ENCODE peak calls at places on chromosomes 13 and 19, in nine cellular contexts. O is mesendoderm; N is endodermal cell; I is transverse colon; J is OCI-LY7; A is substantia nigra; T is H1; G is CD8-positive, alpha-beta memory T cell; H is PC-3. R is an unnamed sample.

GRCh38 chr13:43307221-43307920 is 284.0 kb downstream of the DNAJC15 start:
- DNase-seq in O (peak; percentile 33), N (no peak), I (no peak), J (no peak), A (no peak), T (no peak), G (no peak), H (no peak), R (no peak)

GRCh38 chr13:48528720-48529119 is 4.2 kb downstream of the RCBTB2 start:
- DNase-seq in O (no peak), N (no peak), I (no peak), J (no peak), A (no peak), T (no peak), G (no peak), H (no peak), R (no peak)

GRCh38 chr13:59346861-59347470 is 816.8 kb downstream of the DIAPH3 start:
- DNase-seq in O (peak; percentile 50), N (no peak), I (no peak), J (no peak), A (no peak), T (no peak), G (no peak), H (no peak), R (no peak)

GRCh38 chr13:99663185-99663825 is 162.0 kb downstream of the TM9SF2 start:
- DNase-seq in O (no peak), N (no peak), I (no peak), J (no peak), A (no peak), T (no peak), G (no peak), H (no peak), R (no peak)

GRCh38 chr13:75533866-75534265 is 3.8 kb downstream of the COMMD6 start:
- DNase-seq in O (no peak), N (no peak), I (no peak), J (no peak), A (no peak), T (no peak), G (no peak), H (no peak), R (no peak)

GRCh38 chr13:39499580-39499979 is 103.4 kb downstream of the LHFPL6 start:
- DNase-seq in O (no peak), N (no peak), I (no peak), J (no peak), A (no peak), T (no peak), G (no peak), H (no peak), R (no peak)

GRCh38 chr19:7257148-7258041 is 36.8 kb downstream of the INSR start:
- DNase-seq in O (peak; percentile 93), N (peak; percentile 55), I (peak; percentile 24), J (no peak), A (no peak), T (no peak), G (no peak), H (peak; percentile 65), R (no peak)

GRCh38 chr13:51000576-51001260 is 91.1 kb downstream of the RNASEH2B start:
- DNase-seq in O (no peak), N (no peak), I (peak; percentile 23), J (no peak), A (no peak), T (no peak), G (no peak), H (peak; percentile 2), R (peak; percentile 66)

GRCh38 chr19:56091751-56092546 is 29.1 kb downstream of the ZNF787 start:
- DNase-seq in O (no peak), N (peak; percentile 43), I (no peak), J (no peak), A (no peak), T (no peak), G (no peak), H (no peak), R (no peak)

GRCh38 chr19:29098863-29099481 is 114.0 kb downstream of the UQCRFS1 start:
- DNase-seq in O (no peak), N (no peak), I (peak; percentile 23), J (no peak), A (no peak), T (no peak), G (no peak), H (peak; percentile 63), R (peak; percentile 89)

GRCh38 chr13:113275387-113275786 is 21.7 kb upstream of the LAMP1 start:
- DNase-seq in O (peak; percentile 85), N (peak; percentile 87), I (peak; percentile 43), J (peak; percentile 40), A (no peak), T (no peak), G (no peak), H (peak; percentile 69), R (no peak)

GRCh38 chr19:32649751-32650150 is 25.2 kb downstream of the ANKRD27 start:
- DNase-seq in O (no peak), N (no peak), I (no peak), J (no peak), A (peak; percentile 14), T (no peak), G (no peak), H (no peak), R (no peak)

GRCh38 chr19:8618751-8619150 is 8.2 kb upstream of the ADAMTS10 start:
- DNase-seq in O (no peak), N (no peak), I (no peak), J (no peak), A (no peak), T (no peak), G (no peak), H (no peak), R (no peak)

GRCh38 chr19:28065026-28065425 is 1147.9 kb downstream of the UQCRFS1 start:
- DNase-seq in O (peak; percentile 70), N (no peak), I (no peak), J (no peak), A (no peak), T (no peak), G (no peak), H (no peak), R (no peak)

GRCh38 chr19:7851623-7852500 is 21.8 kb downstream of the EVI5L start:
- DNase-seq in O (no peak), N (no peak), I (no peak), J (no peak), A (peak; percentile 92), T (no peak), G (no peak), H (no peak), R (no peak)

GRCh38 chr13:99374994-99375805 is 68.0 kb upstream of the GPR183 start:
- DNase-seq in O (no peak), N (peak; percentile 33), I (peak; percentile 50), J (peak; percentile 44), A (peak; percentile 23), T (no peak), G (peak; percentile 37), H (no peak), R (no peak)

GRCh38 chr19:50639121-50640112 is at the start of gene SYT3:
- DNase-seq in O (peak; percentile 71), N (peak; percentile 88), I (peak; percentile 20), J (no peak), A (peak; percentile 71), T (no peak), G (no peak), H (peak; percentile 33), R (no peak)

DNA sequence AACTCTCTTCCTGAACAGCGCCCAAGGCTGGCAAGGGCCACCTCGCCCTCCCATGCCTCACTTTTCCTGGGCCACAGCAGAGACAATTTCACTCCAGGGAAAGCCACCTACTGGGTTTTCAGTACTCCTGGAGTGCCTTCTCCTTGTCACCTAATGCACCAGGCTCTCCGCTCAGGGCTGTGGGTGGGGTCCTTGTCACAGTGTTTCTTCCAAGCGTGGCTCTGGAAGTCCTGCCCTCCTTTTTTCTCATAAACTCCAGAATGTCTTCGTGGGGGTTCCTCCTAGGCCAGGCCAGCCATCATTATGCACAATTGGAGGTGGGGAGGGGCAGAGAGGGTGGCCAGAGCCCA is 78.6 kb downstream of the CHST8 start:
- DNase-seq in O (no peak), N (no peak), I (no peak), J (no peak), A (no peak), T (no peak), G (no peak), H (no peak), R (no peak)
- H3K27ac ChIP-seq in O (no peak overlapping the region), N (no peak overlapping the region), I (no peak overlapping the region), J (no peak overlapping the region), A (no peak overlapping the region), T (no peak overlapping the region), G (no peak overlapping the region), H (no peak overlapping the region), R (no peak overlapping the region)

GRCh38 chr19:34269081-34269480 is 14.7 kb downstream of the GARRE1 start:
- DNase-seq in O (no peak), N (no peak), I (no peak), J (no peak), A (no peak), T (no peak), G (no peak), H (no peak), R (no peak)
- H3K27ac ChIP-seq in O (no peak overlapping the region), N (no peak overlapping the region), I (peak overlapping the region; percentile 60), J (peak overlapping the region; percentile 94), A (peak overlapping the region; percentile 27), T (no peak overlapping the region), G (no peak overlapping the region), H (no peak overlapping the region), R (peak overlapping the region; percentile 75)

DNA sequence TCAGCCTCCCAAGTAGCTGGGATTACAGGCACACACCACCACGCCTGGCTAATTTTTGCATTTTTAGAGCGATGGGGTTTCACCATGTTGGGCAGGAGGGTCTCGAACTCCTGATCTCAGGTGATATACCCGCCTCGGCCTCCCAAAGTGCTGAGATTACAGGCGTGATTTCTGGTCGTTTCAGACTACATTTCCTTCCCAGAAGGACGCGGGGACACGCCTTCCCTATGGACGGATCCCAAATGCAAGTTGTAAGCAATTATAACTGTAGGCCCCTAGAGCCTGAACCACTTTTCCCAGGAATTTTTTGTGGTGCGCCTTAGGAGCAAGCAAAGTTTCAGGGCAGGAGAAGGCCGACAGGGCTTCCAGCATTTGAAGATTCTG is 17.8 kb upstream of the ZNF331 start:
- DNase-seq in O (no peak), N (no peak), I (no peak), J (no peak), A (no peak), T (no peak), G (no peak), H (no peak), R (no peak)
- H3K27ac ChIP-seq in O (peak overlapping the region; percentile 56), N (peak overlapping the region; percentile 16), I (peak overlapping the region; percentile 80), J (no peak overlapping the region), A (peak overlapping the region; percentile 90), T (no peak overlapping the region), G (peak overlapping the region; percentile 55), H (no peak overlapping the region), R (peak overlapping the region; percentile 75)

DNA sequence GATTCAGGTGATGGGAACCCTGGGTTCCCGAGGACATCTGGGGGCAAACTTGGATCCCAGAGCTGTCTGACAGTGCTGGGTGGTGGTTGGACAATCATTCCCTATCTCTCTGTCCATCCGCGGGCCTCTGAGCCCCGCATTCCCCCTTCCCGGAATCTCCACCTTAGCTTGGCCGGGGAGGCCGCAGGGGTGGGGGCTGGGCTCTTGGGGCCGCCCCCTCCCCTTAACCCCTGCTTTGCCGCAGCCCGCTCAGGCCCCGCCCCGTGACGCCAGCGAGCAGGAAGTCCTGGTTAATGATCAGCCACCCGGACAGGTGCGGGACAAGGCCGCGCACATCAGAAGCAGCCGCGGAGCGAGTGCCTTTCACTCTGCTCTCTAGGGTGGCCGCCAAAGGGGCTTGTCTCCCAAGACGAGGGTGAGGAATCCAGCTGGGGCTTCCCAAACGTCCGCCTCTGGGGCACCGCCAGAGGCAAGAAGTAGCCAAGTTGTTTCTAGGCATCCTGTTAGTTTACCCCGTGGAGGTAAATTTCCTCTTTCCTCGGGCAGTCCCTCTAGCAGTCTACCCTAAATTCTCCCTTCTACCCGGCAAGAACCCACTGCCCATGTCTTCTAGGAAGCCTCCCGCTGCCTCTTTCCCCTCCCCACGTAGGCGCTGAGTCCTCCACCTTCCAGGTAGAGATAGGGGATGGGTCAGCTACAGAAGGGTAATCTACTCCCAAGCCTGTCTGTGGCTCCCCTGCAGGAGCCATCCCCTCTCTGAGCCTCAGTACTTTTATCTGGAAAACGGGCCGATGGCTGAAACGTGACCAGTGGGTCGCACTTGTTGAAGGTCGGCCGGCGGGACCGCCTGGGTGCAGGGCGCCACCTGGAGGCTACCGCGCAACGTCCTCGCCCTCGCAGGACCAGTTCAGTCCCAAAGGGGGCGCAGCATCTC is 3.0 kb downstream of the IRF2BP1 start:
- DNase-seq in O (peak; percentile 95), N (peak; percentile 98), I (peak; percentile 93), J (peak; percentile 91), A (peak; percentile 55), T (no peak), G (peak; percentile 76), H (peak; percentile 85), R (peak; percentile 85)
- H3K27ac ChIP-seq in O (peak overlapping the region; percentile 81), N (peak overlapping the region; percentile 42), I (peak overlapping the region; percentile 84), J (peak overlapping the region; percentile 46), A (no peak overlapping the region), T (peak overlapping the region; percentile 41), G (peak overlapping the region; percentile 24), H (no peak overlapping the region), R (no peak overlapping the region)